ENCODE peak calls at places on chromosomes 7 and 10, in five cellular contexts. S is breast epithelium, N is heart right ventricle, D is endodermal cell, F is psoas muscle. V is an unnamed sample.

GRCh38 chr10:5089869-5090268 is 4.3 kb upstream of the AKR1C3 start:
- DNase-seq in S (no peak), N (no peak), D (peak; percentile 53), F (no peak), V (peak; percentile 67)

GRCh38 chr10:47139121-47139520 is 160.9 kb upstream of the GDF10 start:
- DNase-seq in S (no peak), N (no peak), D (no peak), F (no peak), V (no peak)

GRCh38 chr7:150428671-150429451 is 21.6 kb upstream of the GIMAP8 start:
- DNase-seq in S (peak; percentile 51), N (no peak), D (peak; percentile 67), F (no peak), V (peak; percentile 88)

GRCh38 chr10:10038358-10038757 is 979.3 kb upstream of the CELF2 start:
- DNase-seq in S (no peak), N (no peak), D (no peak), F (no peak), V (peak; percentile 29)

GRCh38 chr7:141115949-141116348 is 42.1 kb downstream of the TMEM178B start:
- DNase-seq in S (no peak), N (no peak), D (no peak), F (no peak), V (no peak)

GRCh38 chr7:94873239-94873638 is 34.2 kb upstream of the PPP1R9A start:
- DNase-seq in S (no peak), N (no peak), D (no peak), F (no peak), V (no peak)

GRCh38 chr7:122219253-122219865 is 75.3 kb upstream of the AASS start:
- DNase-seq in S (no peak), N (no peak), D (no peak), F (no peak), V (peak; percentile 57)

GRCh38 chr10:34156781-34157425 is 658.2 kb downstream of the PARD3 start:
- DNase-seq in S (peak; percentile 27), N (no peak), D (no peak), F (no peak), V (peak; percentile 36)

GRCh38 chr7:38660427-38661099 is 29.4 kb upstream of the AMPH start:
- DNase-seq in S (no peak), N (no peak), D (peak; percentile 78), F (no peak), V (peak; percentile 73)

GRCh38 chr7:142838461-142839213 is 16.2 kb upstream of the EPHB6 start:
- DNase-seq in S (no peak), N (no peak), D (no peak), F (no peak), V (peak; percentile 60)

GRCh38 chr7:44060091-44060947 is 5.0 kb downstream of the PGAM2 start:
- DNase-seq in S (no peak), N (peak; percentile 16), D (no peak), F (peak; percentile 5), V (no peak)

GRCh38 chr10:105797234-105797890 is 1156.3 kb downstream of the SORCS3 start:
- DNase-seq in S (no peak), N (no peak), D (no peak), F (no peak), V (peak; percentile 11)

GRCh38 chr7:155296788-155297516 is 726 bp upstream of the INSIG1 start:
- DNase-seq in S (peak; percentile 40), N (peak; percentile 51), D (peak; percentile 80), F (peak; percentile 75), V (peak; percentile 81)

GRCh38 chr7:132577206-132578049 is 1.2 kb upstream of the PLXNA4 start:
- DNase-seq in S (no peak), N (peak; percentile 83), D (peak; percentile 91), F (peak; percentile 71), V (peak; percentile 89)

GRCh38 chr10:614772-615582 is 74.5 kb downstream of the DIP2C start:
- DNase-seq in S (peak; percentile 51), N (no peak), D (no peak), F (peak; percentile 65), V (no peak)

GRCh38 chr10:101229275-101230184 is at the start of gene LBX1:
- DNase-seq in S (no peak), N (no peak), D (peak; percentile 69), F (no peak), V (no peak)

GRCh38 chr10:130801276-130801675 is 510.2 kb downstream of the TCERG1L start:
- DNase-seq in S (no peak), N (no peak), D (no peak), F (no peak), V (no peak)

GRCh38 chr7:12269100-12269895 is 58.2 kb downstream of the TMEM106B start:
- DNase-seq in S (no peak), N (no peak), D (no peak), F (no peak), V (no peak)

GRCh38 chr10:19966751-19967150 is 150.5 kb downstream of the PLXDC2 start:
- DNase-seq in S (no peak), N (no peak), D (peak; percentile 86), F (no peak), V (no peak)

GRCh38 chr10:55398463-55398862 is 597.4 kb upstream of the PCDH15 start:
- DNase-seq in S (no peak), N (no peak), D (no peak), F (no peak), V (no peak)

GRCh38 chr7:138398857-138399256 is 61.2 kb upstream of the TRIM24 start:
- DNase-seq in S (no peak), N (no peak), D (no peak), F (no peak), V (no peak)

GRCh38 chr7:95527033-95527775 is 41.5 kb downstream of the ASB4 start:
- DNase-seq in S (peak; percentile 42), N (no peak), D (peak; percentile 84), F (no peak), V (peak; percentile 72)

GRCh38 chr7:901388-902154 is 25.2 kb downstream of the GET4 start:
- DNase-seq in S (no peak), N (peak; percentile 81), D (peak; percentile 99), F (peak; percentile 80), V (peak; percentile 91)

GRCh38 chr10:131453772-131454634 is 142.5 kb upstream of the TCERG1L start:
- DNase-seq in S (no peak), N (peak; percentile 64), D (peak; percentile 98), F (peak; percentile 71), V (peak; percentile 23)

GRCh38 chr10:132391372-132392020 is 5.5 kb upstream of the PWWP2B start:
- DNase-seq in S (no peak), N (no peak), D (no peak), F (no peak), V (no peak)

GRCh38 chr7:158448701-158449100 is 138.9 kb downstream of the PTPRN2 start:
- DNase-seq in S (no peak), N (no peak), D (peak; percentile 13), F (no peak), V (no peak)

GRCh38 chr10:4767033-4767814 is 58.8 kb upstream of the AKR1E2 start:
- DNase-seq in S (no peak), N (no peak), D (no peak), F (no peak), V (peak; percentile 81)

GRCh38 chr10:81600185-81600584 is 274.8 kb upstream of the NRG3 start:
- DNase-seq in S (no peak), N (no peak), D (no peak), F (no peak), V (peak; percentile 16)

GRCh38 chr10:34203966-34204630 is 611.0 kb downstream of the PARD3 start:
- DNase-seq in S (no peak), N (no peak), D (no peak), F (no peak), V (no peak)

GRCh38 chr7:33762153-33762902 is 143.0 kb upstream of the BMPER start:
- DNase-seq in S (no peak), N (no peak), D (no peak), F (no peak), V (no peak)
- TF ChIP-seq CTCF in S (no peak), N (no peak), D (peak; percentile 45), F (no peak), V (peak; percentile 3)

GRCh38 chr7:20786049-20786412 is 655 bp downstream of the SP8 start:
- DNase-seq in S (no peak), N (no peak), D (no peak), F (no peak), V (no peak)

GRCh38 chr7:20786421-20786778 is 286 bp downstream of the SP8 start:
- DNase-seq in S (no peak), N (no peak), D (no peak), F (no peak), V (no peak)

GRCh38 chr7:20786779-20787651 is at the start of gene SP8:
- DNase-seq in S (no peak), N (peak; percentile 11), D (peak; percentile 92), F (peak; percentile 16), V (no peak)

GRCh38 chr7:20784311-20785210 is 2.1 kb downstream of the SP8 start:
- DNase-seq in S (no peak), N (no peak), D (peak; percentile 88), F (no peak), V (no peak)

GRCh38 chr7:20785211-20786048 is 1.3 kb downstream of the SP8 start:
- DNase-seq in S (no peak), N (no peak), D (peak; percentile 85), F (no peak), V (no peak)
- H3K4me3 ChIP-seq in S (peak overlapping the region; percentile 3), N (peak overlapping the region; percentile 31), D (peak overlapping the region; percentile 91), F (peak overlapping the region; percentile 60), V (peak overlapping the region; percentile 21)

GRCh38 chr7:92404170-92404614 is 43.1 kb upstream of the GATAD1 start:
- DNase-seq in S (no peak), N (no peak), D (peak; percentile 55), F (no peak), V (peak; percentile 12)
- TF ChIP-seq CTCF in S (no peak), N (no peak), D (peak; percentile 68), F (no peak), V (no peak)

GRCh38 chr7:30348083-30348560 is 63.7 kb downstream of the ZNRF2 start:
- DNase-seq in S (no peak), N (no peak), D (peak; percentile 53), F (no peak), V (peak; percentile 84)

GRCh38 chr7:30347226-30348082 is 63.1 kb downstream of the ZNRF2 start:
- DNase-seq in S (no peak), N (no peak), D (no peak), F (no peak), V (no peak)

GRCh38 chr7:30349170-30349569 is 64.8 kb downstream of the ZNRF2 start:
- DNase-seq in S (no peak), N (no peak), D (no peak), F (no peak), V (no peak)

GRCh38 chr7:30349816-30350215 is 65.4 kb downstream of the ZNRF2 start:
- DNase-seq in S (no peak), N (no peak), D (no peak), F (no peak), V (no peak)

DNA sequence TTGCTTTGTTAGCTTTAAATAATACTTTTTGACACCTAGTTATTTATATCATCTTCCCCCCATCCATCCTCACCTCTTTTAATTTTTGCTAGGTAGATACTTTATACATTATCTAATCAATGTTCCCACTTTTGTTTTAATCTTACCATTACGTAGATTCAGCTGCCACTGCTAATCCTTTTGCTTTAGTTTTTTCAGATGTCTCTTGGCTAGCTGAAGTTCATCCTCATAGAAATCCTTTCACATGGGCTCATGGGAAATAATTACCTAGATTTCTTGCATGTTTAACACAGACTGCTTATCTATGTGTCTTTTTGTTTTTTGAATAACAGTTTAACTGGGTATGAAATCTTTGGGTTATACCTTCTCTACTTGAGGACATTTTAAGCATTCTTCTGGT is 60.1 kb downstream of the ZNRF2 start:
- DNase-seq in S (no peak), N (no peak), D (no peak), F (no peak), V (no peak)
- H3K4me3 ChIP-seq in S (no peak overlapping the region), N (no peak overlapping the region), D (no peak overlapping the region), F (no peak overlapping the region), V (no peak overlapping the region)

V was measured in cardiac fibroblast.